ENCODE peak calls at places on chromosomes 4 and X, in six cellular contexts. W is SW 1271, T is IMR-90, K is hypothalamus, H is MG63, G is cardiac muscle cell. I is an unnamed sample.
A peak's percentile ranks its signal among the peaks of the same experiment; 100 is the strongest.

GRCh38 chrX:75623535-75623934 is 100.7 kb upstream of the ZDHHC15 start:
- DNase-seq in W (no peak), T (no peak), K (no peak), H (no peak), G (no peak), I (no peak)

GRCh38 chr4:121217385-121217784 is 53.3 kb upstream of the TNIP3 start:
- DNase-seq in W (no peak), T (peak; percentile 46), K (no peak), H (no peak), G (peak; percentile 59), I (no peak)

GRCh38 chr4:15001825-15002658 is at the start of gene CPEB2:
- DNase-seq in W (peak; percentile 85), T (peak; percentile 97), K (peak; percentile 94), H (peak; percentile 93), G (peak; percentile 98), I (peak; percentile 92)

GRCh38 chr4:13704020-13704419 is 76.5 kb upstream of the BOD1L1 start:
- DNase-seq in W (no peak), T (no peak), K (no peak), H (no peak), G (no peak), I (no peak)

GRCh38 chr4:145851516-145852201 is 87.0 kb downstream of the ZNF827 start:
- DNase-seq in W (no peak), T (no peak), K (no peak), H (no peak), G (no peak), I (no peak)

GRCh38 chrX:29858714-29859113 is 356.6 kb upstream of the MAGEB2 start:
- DNase-seq in W (no peak), T (peak; percentile 69), K (no peak), H (no peak), G (peak; percentile 16), I (no peak)

GRCh38 chr4:128858875-128859696 is 49.6 kb downstream of the JADE1 start:
- DNase-seq in W (no peak), T (peak; percentile 91), K (no peak), H (peak; percentile 55), G (peak; percentile 86), I (no peak)

GRCh38 chr4:120636120-120636630 is 286.4 kb downstream of the PRDM5 start:
- DNase-seq in W (no peak), T (no peak), K (no peak), H (no peak), G (no peak), I (no peak)

GRCh38 chr4:173264245-173264959 is 69.8 kb downstream of the HMGB2 start:
- DNase-seq in W (no peak), T (peak; percentile 78), K (no peak), H (no peak), G (peak; percentile 82), I (no peak)

GRCh38 chr4:87497586-87497985 is 31.6 kb downstream of the SPARCL1 start:
- DNase-seq in W (no peak), T (no peak), K (no peak), H (no peak), G (no peak), I (no peak)

GRCh38 chr4:10738826-10739489 is 54.4 kb upstream of the CLNK start:
- DNase-seq in W (no peak), T (peak; percentile 24), K (no peak), H (no peak), G (no peak), I (no peak)

GRCh38 chr4:7364979-7365378 is 69.8 kb downstream of the PSAPL1 start:
- DNase-seq in W (no peak), T (no peak), K (no peak), H (no peak), G (no peak), I (no peak)

GRCh38 chr4:26326791-26327190 is 6.0 kb downstream of the RBPJ start:
- DNase-seq in W (peak; percentile 7), T (peak; percentile 95), K (no peak), H (peak; percentile 44), G (peak; percentile 78), I (no peak)

GRCh38 chr4:60019946-60020345 is 1180.2 kb upstream of the ADGRL3 start:
- DNase-seq in W (no peak), T (no peak), K (no peak), H (no peak), G (no peak), I (no peak)

GRCh38 chrX:38939067-38939466 is 137.8 kb downstream of the MID1IP1 start:
- DNase-seq in W (no peak), T (peak; percentile 55), K (no peak), H (peak; percentile 4), G (peak; percentile 74), I (no peak)

GRCh38 chr4:2364654-2365053 is 53.8 kb downstream of the ZFYVE28 start:
- DNase-seq in W (peak; percentile 48), T (no peak), K (no peak), H (no peak), G (peak; percentile 69), I (no peak)

GRCh38 chr4:148015058-148015457 is 283.2 kb downstream of the ARHGAP10 start:
- DNase-seq in W (no peak), T (no peak), K (no peak), H (no peak), G (peak; percentile 64), I (no peak)

GRCh38 chrX:96721398-96721797 is 36.8 kb downstream of the DIAPH2 start:
- DNase-seq in W (no peak), T (peak; percentile 36), K (no peak), H (no peak), G (no peak), I (no peak)